ENCODE peak calls at places on chromosomes 2 and 18, in five cellular contexts. B is IMR-90, F is trophoblast cell, C is H1, X is mesenchymal stem cell. T is an unnamed sample.

GRCh38 chr2:232541961-232542714 is 2.6 kb downstream of the CHRNG start:
- DNase-seq in B (no peak), F (no peak), C (peak), X (no peak), T (no peak)

GRCh38 chr2:234454433-234454832 is 42.4 kb downstream of the ARL4C start:
- DNase-seq in B (no peak), F (no peak), C (no peak), X (no peak), T (no peak)

GRCh38 chr2:156331572-156332451 is 709 bp downstream of the NR4A2 start:
- DNase-seq in B (peak), F (peak), C (no peak), X (peak), T (no peak)

GRCh38 chr2:220504890-220505564 is 877.6 kb downstream of the SLC4A3 start:
- DNase-seq in B (peak), F (no peak), C (no peak), X (peak), T (no peak)

GRCh38 chr2:240509667-240510512 is 47.9 kb downstream of the ANKMY1 start:
- DNase-seq in B (no peak), F (no peak), C (no peak), X (no peak), T (no peak)

GRCh38 chr2:188993264-188993663 is 19.1 kb downstream of the COL3A1 start:
- DNase-seq in B (no peak), F (no peak), C (no peak), X (no peak), T (no peak)

GRCh38 chr2:157782057-157782845 is 93.9 kb downstream of the ACVR1 start:
- DNase-seq in B (peak), F (no peak), C (no peak), X (peak), T (no peak)

GRCh38 chr18:77422974-77423373 is 173.3 kb downstream of the GALR1 start:
- DNase-seq in B (no peak), F (no peak), C (no peak), X (no peak), T (no peak)

GRCh38 chr2:113890253-113891235 is 655 bp downstream of the ACTR3 start:
- DNase-seq in B (peak), F (peak), C (peak), X (peak), T (peak)

GRCh38 chr2:159349674-159350299 is 63.3 kb upstream of the WDSUB1 start:
- DNase-seq in B (peak), F (no peak), C (no peak), X (no peak), T (no peak)

GRCh38 chr2:59176737-59177136 is 935.6 kb upstream of the FANCL start:
- DNase-seq in B (no peak), F (no peak), C (no peak), X (no peak), T (no peak)

GRCh38 chr2:95278051-95278471 is 3.8 kb downstream of the PROM2 start:
- DNase-seq in B (peak), F (no peak), C (no peak), X (no peak), T (no peak)

GRCh38 chr2:56648802-56649201 is 465.0 kb downstream of the CCDC85A start:
- DNase-seq in B (no peak), F (no peak), C (no peak), X (no peak), T (no peak)

GRCh38 chr2:147649963-147650362 is 194.9 kb upstream of the ACVR2A start:
- DNase-seq in B (no peak), F (no peak), C (no peak), X (peak), T (no peak)

GRCh38 chr2:169190197-169190775 is 120.9 kb downstream of the DHRS9 start:
- DNase-seq in B (no peak), F (no peak), C (no peak), X (no peak), T (no peak)

GRCh38 chr18:36295880-36296301 is 1.6 kb upstream of the FHOD3 start:
- DNase-seq in B (no peak), F (peak), C (no peak), X (no peak), T (no peak)

GRCh38 chr2:161141033-161141432 is 19.2 kb upstream of the TANK start:
- DNase-seq in B (no peak), F (no peak), C (no peak), X (no peak), T (no peak)

GRCh38 chr18:63177259-63177658 is 142.3 kb downstream of the BCL2 start:
- DNase-seq in B (no peak), F (no peak), C (no peak), X (no peak), T (no peak)

GRCh38 chr2:224442092-224442999 is 40.4 kb upstream of the FAM124B start:
- DNase-seq in B (no peak), F (peak), C (no peak), X (no peak), T (no peak)

GRCh38 chr18:75391275-75392115 is 36.0 kb downstream of the SMIM21 start:
- DNase-seq in B (no peak), F (no peak), C (no peak), X (no peak), T (no peak)

GRCh38 chr18:42310956-42311355 is 355.9 kb downstream of the PIK3C3 start:
- DNase-seq in B (no peak), F (peak), C (no peak), X (peak), T (no peak)

GRCh38 chr2:63875758-63876710 is 34.3 kb downstream of the UGP2 start:
- DNase-seq in B (no peak), F (no peak), C (no peak), X (no peak), T (no peak)

GRCh38 chr2:7557376-7557775 is 640.2 kb downstream of the RNF144A start:
- DNase-seq in B (no peak), F (no peak), C (no peak), X (no peak), T (no peak)

GRCh38 chr2:174023591-174024523 is 58.7 kb upstream of the SP3 start:
- DNase-seq in B (peak), F (peak), C (peak), X (peak), T (no peak)

GRCh38 chr2:100013892-100014677 is 128.3 kb downstream of the AFF3 start:
- DNase-seq in B (peak), F (peak), C (no peak), X (peak), T (peak)

GRCh38 chr2:146455325-146455724 is 1389.5 kb upstream of the ACVR2A start:
- DNase-seq in B (no peak), F (no peak), C (no peak), X (no peak), T (no peak)

GRCh38 chr18:45837283-45838070 is 12.0 kb downstream of the SIGLEC15 start:
- DNase-seq in B (no peak), F (peak), C (peak), X (peak), T (peak)

GRCh38 chr2:105568323-105568610 is 169.4 kb upstream of the FHL2 start:
- DNase-seq in B (no peak), F (no peak), C (no peak), X (no peak), T (no peak)

GRCh38 chr2:65355190-65355831 is 77.1 kb downstream of the SPRED2 start:
- DNase-seq in B (peak), F (no peak), C (no peak), X (peak), T (no peak)

GRCh38 chr2:28665041-28665704 is 86.5 kb upstream of the PPP1CB start:
- DNase-seq in B (peak), F (no peak), C (no peak), X (peak), T (no peak)

GRCh38 chr2:204441316-204441715 is 104.0 kb upstream of the PARD3B start:
- DNase-seq in B (no peak), F (no peak), C (no peak), X (no peak), T (no peak)

GRCh38 chr2:84919885-84920580 is 14.6 kb downstream of the TMSB10 start:
- DNase-seq in B (peak), F (peak), C (no peak), X (peak), T (no peak)
- H3K4me3 ChIP-seq in B (peak), F (no peak), C (no peak), X (peak), T (no peak)

GRCh38 chr2:25301453-25302352 is 40.0 kb downstream of the DNMT3A start:
- DNase-seq in B (peak), F (no peak), C (no peak), X (peak), T (no peak)
- H4K91ac ChIP-seq in B (no peak), F (no peak), C (no peak), X (no peak), T (no peak)

GRCh38 chr2:120735750-120736170 is at the start of gene GLI2:
- DNase-seq in B (peak), F (peak), C (peak), X (peak), T (peak)

GRCh38 chr2:120738786-120739771 is 3.4 kb downstream of the GLI2 start:
- DNase-seq in B (no peak), F (no peak), C (peak), X (peak), T (peak)

GRCh38 chr2:120737802-120738516 is 2.3 kb downstream of the GLI2 start:
- DNase-seq in B (no peak), F (no peak), C (peak), X (peak), T (no peak)

GRCh38 chr2:120736202-120736954 is 710 bp downstream of the GLI2 start:
- DNase-seq in B (no peak), F (no peak), C (peak), X (peak), T (no peak)

DNA sequence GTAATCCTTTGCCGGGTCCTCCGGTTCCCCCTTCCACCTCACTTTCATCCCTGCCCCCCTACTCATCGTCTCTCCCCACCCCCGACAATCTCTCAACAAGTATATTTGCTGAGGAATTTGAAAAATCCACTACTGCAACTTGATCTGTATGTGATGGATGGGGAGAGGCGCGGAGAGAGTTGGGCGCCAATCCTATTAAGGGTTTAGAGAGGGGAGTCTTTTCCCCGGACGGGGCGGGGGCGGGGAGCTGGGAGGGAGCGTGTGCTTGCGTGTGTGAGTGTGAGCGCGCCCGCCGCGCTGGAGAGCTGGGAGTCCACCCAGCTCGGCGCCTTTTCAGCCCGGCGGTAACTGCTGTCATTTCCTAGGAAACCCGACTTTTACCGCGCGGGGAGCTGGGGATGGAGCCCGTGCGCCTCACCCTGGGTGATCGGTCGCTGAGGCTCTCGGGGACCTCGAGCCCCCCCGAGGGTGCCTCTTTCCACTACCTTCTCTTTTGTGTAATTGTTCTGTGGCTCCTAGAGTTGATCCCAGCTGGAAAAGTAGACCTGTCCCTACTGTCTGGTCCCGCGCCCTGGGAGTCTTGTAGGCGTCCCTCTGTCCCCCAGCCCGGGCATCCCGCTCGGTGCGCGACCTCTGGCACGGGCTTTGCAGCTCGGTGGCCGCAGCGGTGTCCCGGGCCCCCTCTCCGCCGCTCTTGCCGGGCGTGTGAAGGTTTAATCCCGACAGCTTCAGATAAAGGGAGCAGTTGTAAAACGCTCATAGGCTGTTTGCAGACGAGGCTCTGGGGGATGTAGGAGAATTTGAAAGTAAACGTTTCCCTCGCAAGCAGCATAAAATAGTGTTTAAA is 1.5 kb downstream of the GLI2 start:
- DNase-seq in B (peak), F (no peak), C (peak), X (peak), T (peak)
- H3K14ac ChIP-seq in B (peak), F (peak), C (peak), X (peak), T (no peak)

DNA sequence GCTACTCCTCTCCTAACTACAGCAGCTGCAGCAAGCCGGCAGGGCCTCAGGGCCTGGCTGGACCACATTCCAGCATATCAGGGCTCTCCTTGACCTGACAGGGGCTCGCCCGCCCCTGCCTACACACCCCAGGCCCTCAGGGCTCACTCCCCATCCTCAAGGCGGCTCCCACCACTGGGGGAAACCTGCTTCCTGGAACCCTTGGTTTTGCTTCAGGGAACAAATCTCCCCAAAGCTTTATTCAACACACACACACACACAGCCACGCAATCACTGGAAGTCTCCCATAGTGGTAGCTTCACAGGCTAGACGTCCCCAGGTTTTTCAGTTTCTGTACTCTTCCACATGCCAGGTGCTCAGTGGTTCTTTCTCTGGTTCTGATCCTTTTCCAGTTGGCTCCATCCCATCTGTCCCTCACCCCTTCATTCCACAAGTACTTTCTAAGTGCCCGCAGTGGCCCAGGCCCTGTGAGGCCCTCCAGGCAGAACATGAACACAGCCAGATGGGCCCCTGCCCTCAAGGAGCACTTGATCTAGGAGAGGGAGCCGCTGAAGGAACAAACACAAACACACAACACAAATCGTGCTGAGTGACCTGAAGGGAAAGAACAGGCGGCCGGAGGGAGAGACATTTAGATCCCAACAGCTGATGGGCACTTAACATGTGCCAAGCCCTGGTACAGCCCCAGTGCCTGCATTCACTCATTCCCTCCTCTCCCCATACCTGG is 51.1 kb downstream of the TNS1 start:
- DNase-seq in B (no peak), F (peak), C (no peak), X (no peak), T (no peak)
- H3K4me3 ChIP-seq in B (no peak), F (no peak), C (no peak), X (no peak), T (no peak)

DNA sequence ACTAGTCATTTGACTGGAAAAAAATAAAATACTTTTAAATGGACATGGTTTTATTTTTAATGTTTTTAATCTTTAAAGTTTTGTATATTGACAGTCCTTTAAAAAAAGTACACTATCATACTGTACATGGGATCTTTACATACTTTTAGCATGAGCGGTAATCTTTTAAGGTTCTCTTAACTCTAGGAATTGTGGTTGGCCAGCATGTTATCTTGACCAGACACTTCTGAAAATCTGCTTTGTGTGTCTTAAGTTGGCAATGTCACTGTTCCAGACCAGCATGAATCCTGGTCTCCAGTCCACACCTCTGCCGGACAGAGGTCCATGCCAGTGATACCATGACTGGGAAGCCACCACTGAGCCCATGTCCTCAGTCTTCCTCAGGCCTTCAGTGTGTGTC is 17.7 kb downstream of the ITGB1BP1 start:
- DNase-seq in B (peak), F (peak), C (no peak), X (peak), T (no peak)
- H4K91ac ChIP-seq in B (peak), F (no peak), C (no peak), X (no peak), T (no peak)

DNA sequence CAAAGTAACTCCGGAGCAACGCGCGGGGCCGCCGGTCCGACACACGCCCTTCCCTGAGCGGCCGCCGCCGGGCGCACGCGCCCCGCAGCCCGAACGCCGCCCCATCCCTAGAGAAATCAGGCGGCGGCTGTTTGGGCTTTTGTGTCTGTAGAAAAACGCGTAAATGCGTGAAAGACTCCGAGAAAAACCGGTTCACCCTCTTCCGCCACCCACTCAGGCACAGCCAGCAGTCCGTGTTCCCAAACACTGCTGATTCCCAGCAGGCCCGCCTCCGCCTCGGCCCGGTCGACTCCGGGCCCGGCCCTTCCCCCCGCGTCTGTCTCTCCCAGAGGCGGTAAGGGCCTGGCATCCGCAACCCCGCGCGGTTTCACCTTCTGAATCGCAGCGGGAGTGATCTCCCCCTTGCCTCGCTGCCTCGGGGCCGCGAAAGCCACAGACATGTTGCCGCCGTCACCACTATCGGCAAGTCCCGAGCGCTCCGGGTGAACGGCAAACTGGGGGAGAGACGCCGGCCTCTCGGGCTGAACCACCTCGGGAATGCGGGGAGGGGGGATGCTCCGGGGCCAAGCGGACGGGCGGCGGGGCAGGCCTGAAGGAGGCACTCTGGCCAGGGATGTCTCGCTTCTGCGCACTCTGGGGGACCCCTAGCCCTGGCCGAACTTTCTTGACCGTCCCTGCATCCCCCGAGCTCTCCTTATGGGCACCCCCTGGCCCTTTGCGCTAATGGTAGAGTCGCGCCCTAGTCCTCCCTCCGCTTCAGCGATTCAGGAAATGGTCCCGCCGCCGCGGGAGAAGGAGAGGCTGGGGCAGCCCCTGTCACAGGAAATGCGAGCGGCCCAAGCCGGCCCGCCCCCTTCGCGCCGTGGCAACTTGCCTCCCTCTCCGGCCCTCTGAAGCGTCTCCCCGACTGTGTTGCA is at the start of gene SS18:
- DNase-seq in B (peak), F (peak), C (peak), X (peak), T (peak)
- H3K14ac ChIP-seq in B (peak), F (peak), C (no peak), X (peak), T (peak)

GRCh38 chr2:70261501-70261900 is 3.6 kb downstream of the PCYOX1 start:
- DNase-seq in B (peak), F (no peak), C (no peak), X (no peak), T (no peak)
- H3K4me3 ChIP-seq in B (no peak), F (no peak), C (no peak), X (no peak), T (no peak)

GRCh38 chr18:49491857-49492693 is 5.0 kb upstream of the C18orf32 start:
- DNase-seq in B (peak), F (peak), C (peak), X (peak), T (peak)
- H4K91ac ChIP-seq in B (peak), F (peak), C (peak), X (peak), T (peak)